ENCODE peak calls at places on chromosomes 12 and 14, in six cellular contexts. Y is heart left ventricle, S is tibial artery, E is uterus, Q is gastrocnemius medialis, V is esophagus squamous epithelium. W is an unnamed sample. For H3K4me1, the result is how much of the 10 kb centered on the place peaks cover.

GRCh38 chr12:65556676-65557424 is 267.4 kb upstream of the HMGA2 start:
- DNase-seq in Y (peak), S (peak), E (peak), Q (peak), V (peak), W (peak)

GRCh38 chr12:45339035-45339434 is 123.1 kb downstream of the ANO6 start:
- DNase-seq in Y (no peak), S (no peak), E (no peak), Q (no peak), V (no peak), W (no peak)

GRCh38 chr14:55388160-55388559 is 23.5 kb downstream of the ATG14 start:
- DNase-seq in Y (no peak), S (no peak), E (no peak), Q (no peak), V (no peak), W (no peak)

GRCh38 chr12:119476951-119477350 is 116.6 kb upstream of the TMEM233 start:
- DNase-seq in Y (no peak), S (no peak), E (no peak), Q (no peak), V (no peak), W (no peak)

GRCh38 chr14:54772451-54772881 is 130.2 kb downstream of the GCH1 start:
- DNase-seq in Y (no peak), S (no peak), E (no peak), Q (no peak), V (no peak), W (no peak)

GRCh38 chr12:80272516-80272915 is 171.5 kb upstream of the PTPRQ start:
- DNase-seq in Y (no peak), S (no peak), E (no peak), Q (no peak), V (no peak), W (no peak)

GRCh38 chr14:22485178-22485577 is 103.8 kb downstream of the DAD1 start:
- DNase-seq in Y (no peak), S (no peak), E (no peak), Q (no peak), V (no peak), W (no peak)

GRCh38 chr14:92633274-92633616 is 115.2 kb downstream of the LGMN start:
- DNase-seq in Y (no peak), S (no peak), E (no peak), Q (no peak), V (no peak), W (no peak)

GRCh38 chr12:108807996-108808725 is 49.2 kb downstream of the SSH1 start:
- DNase-seq in Y (no peak), S (peak), E (no peak), Q (no peak), V (no peak), W (no peak)

GRCh38 chr12:65695077-65695865 is 129.0 kb upstream of the HMGA2 start:
- DNase-seq in Y (peak), S (no peak), E (no peak), Q (no peak), V (no peak), W (peak)

GRCh38 chr14:104704252-104704651 is 14.8 kb downstream of the INF2 start:
- DNase-seq in Y (no peak), S (no peak), E (no peak), Q (no peak), V (no peak), W (no peak)

GRCh38 chr12:107580750-107581529 is 104.7 kb upstream of the PWP1 start:
- DNase-seq in Y (no peak), S (no peak), E (no peak), Q (no peak), V (no peak), W (no peak)

GRCh38 chr12:110739488-110739887 is 3.2 kb downstream of the PPP1CC start:
- DNase-seq in Y (no peak), S (no peak), E (no peak), Q (no peak), V (no peak), W (no peak)

GRCh38 chr12:56011509-56012090 is 9.2 kb upstream of the IKZF4 start:
- DNase-seq in Y (no peak), S (no peak), E (no peak), Q (no peak), V (no peak), W (no peak)

GRCh38 chr12:115002434-115002833 is 318.5 kb upstream of the TBX3 start:
- DNase-seq in Y (no peak), S (no peak), E (no peak), Q (no peak), V (no peak), W (no peak)

GRCh38 chr12:132460571-132460970 is 29.4 kb upstream of the FBRSL1 start:
- DNase-seq in Y (no peak), S (no peak), E (no peak), Q (no peak), V (no peak), W (no peak)

GRCh38 chr12:50505386-50505827 is 622 bp downstream of the DIP2B start:
- DNase-seq in Y (peak), S (peak), E (peak), Q (no peak), V (no peak), W (no peak)

GRCh38 chr12:47311011-47311410 is 231.3 kb upstream of the AMIGO2 start:
- DNase-seq in Y (no peak), S (no peak), E (no peak), Q (no peak), V (no peak), W (no peak)

GRCh38 chr12:106247731-106248176 is at the start of gene CKAP4:
- DNase-seq in Y (peak), S (peak), E (peak), Q (peak), V (no peak), W (no peak)

GRCh38 chr12:12892670-12893290 is 1.4 kb downstream of the GPRC5A start:
- DNase-seq in Y (no peak), S (peak), E (no peak), Q (no peak), V (no peak), W (no peak)

GRCh38 chr14:79543966-79544365 is 667.3 kb downstream of the DIO2 start:
- DNase-seq in Y (no peak), S (no peak), E (no peak), Q (no peak), V (no peak), W (no peak)

GRCh38 chr12:108004368-108004767 is 124.7 kb upstream of the WSCD2 start:
- DNase-seq in Y (no peak), S (no peak), E (no peak), Q (no peak), V (no peak), W (no peak)

GRCh38 chr14:106831322-106831720 is 1304.9 kb downstream of the TMEM121 start:
- DNase-seq in Y (no peak), S (no peak), E (no peak), Q (no peak), V (no peak), W (no peak)

GRCh38 chr14:100049220-100049619 is 16.0 kb upstream of the EVL start:
- DNase-seq in Y (no peak), S (no peak), E (peak), Q (no peak), V (no peak), W (no peak)

GRCh38 chr14:60514378-60515243 is 5.7 kb downstream of the SIX6 start:
- DNase-seq in Y (no peak), S (peak), E (no peak), Q (peak), V (no peak), W (no peak)

GRCh38 chr12:120350576-120351350 is 18.2 kb downstream of the MSI1 start:
- DNase-seq in Y (no peak), S (peak), E (no peak), Q (no peak), V (no peak), W (no peak)

GRCh38 chr14:21711360-21711961 is 37.8 kb upstream of the OR4E1 start:
- DNase-seq in Y (no peak), S (no peak), E (no peak), Q (no peak), V (no peak), W (no peak)

GRCh38 chr12:129544716-129545115 is 359.1 kb downstream of the TMEM132D start:
- DNase-seq in Y (no peak), S (no peak), E (no peak), Q (no peak), V (no peak), W (no peak)

GRCh38 chr14:24630872-24631477 is 3.0 kb downstream of the GZMB start:
- DNase-seq in Y (no peak), S (no peak), E (no peak), Q (no peak), V (no peak), W (no peak)

GRCh38 chr12:66176525-66176924 is 6.7 kb upstream of the TMBIM4 start:
- DNase-seq in Y (no peak), S (no peak), E (no peak), Q (no peak), V (no peak), W (no peak)

GRCh38 chr12:107748472-107748871 is 12.5 kb downstream of the PRDM4 start:
- DNase-seq in Y (no peak), S (no peak), E (no peak), Q (no peak), V (no peak), W (no peak)

GRCh38 chr12:125065753-125066570 is 727 bp downstream of the AACS start:
- DNase-seq in Y (no peak), S (no peak), E (no peak), Q (no peak), V (no peak), W (no peak)

GRCh38 chr12:13135336-13136178 is 32.1 kb upstream of the GSG1 start:
- DNase-seq in Y (no peak), S (peak), E (peak), Q (peak), V (no peak), W (peak)

GRCh38 chr14:104216457-104216856 is 78.1 kb downstream of the KIF26A start:
- DNase-seq in Y (no peak), S (no peak), E (no peak), Q (no peak), V (no peak), W (no peak)

GRCh38 chr12:7933255-7933726 is 2.7 kb downstream of the SLC2A3 start:
- DNase-seq in Y (peak), S (peak), E (peak), Q (peak), V (no peak), W (peak)

GRCh38 chr12:123010110-123010509 is 29.6 kb downstream of the ARL6IP4 start:
- DNase-seq in Y (no peak), S (no peak), E (no peak), Q (no peak), V (no peak), W (no peak)

GRCh38 chr14:54893151-54893760 is 9.4 kb downstream of the GCH1 start:
- DNase-seq in Y (no peak), S (no peak), E (no peak), Q (no peak), V (no peak), W (no peak)

GRCh38 chr12:40226652-40227051 is 1.9 kb downstream of the LRRK2 start:
- DNase-seq in Y (peak), S (peak), E (peak), Q (peak), V (no peak), W (peak)
- H3K4me3 ChIP-seq in Y (peak), S (peak), E (peak), Q (peak), V (peak), W (peak)

GRCh38 chr12:30626847-30627246 is 68.8 kb downstream of the IPO8 start:
- DNase-seq in Y (no peak), S (no peak), E (no peak), Q (no peak), V (no peak), W (no peak)

GRCh38 chr12:30622509-30622908 is 73.2 kb downstream of the IPO8 start:
- DNase-seq in Y (no peak), S (no peak), E (no peak), Q (no peak), V (no peak), W (no peak)

DNA sequence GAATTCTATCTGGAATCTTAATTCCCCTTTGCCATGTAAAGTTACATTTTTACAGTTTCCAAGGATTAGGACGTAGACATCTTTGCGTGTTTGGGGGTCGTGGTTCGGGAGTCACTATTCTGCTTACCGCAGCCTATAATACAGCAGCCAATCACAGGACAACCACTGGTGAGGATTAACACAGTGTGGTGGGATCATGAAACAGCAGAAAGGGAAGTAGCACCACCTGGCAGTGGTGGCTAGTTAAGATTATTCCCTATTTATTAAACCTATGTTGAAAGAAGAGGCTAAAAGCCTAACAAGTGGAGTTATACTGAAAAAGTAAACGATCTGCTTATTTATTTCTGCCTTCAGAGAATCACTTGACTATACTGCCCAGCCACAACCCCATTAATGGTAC is 71.7 kb downstream of the IPO8 start:
- DNase-seq in Y (no peak), S (no peak), E (no peak), Q (no peak), V (no peak), W (no peak)
- TF ChIP-seq CTCF in Y (no peak), S (no peak), E (no peak), Q (no peak), V (no peak), W (no peak)

GRCh38 chr12:113945174-113946173 is 20.7 kb downstream of the RBM19 start:
- DNase-seq in Y (no peak), S (no peak), E (no peak), Q (no peak), V (no peak), W (no peak)
- H3K4me1 ChIP-seq in Y (under half), S (under half), E (under half), Q (under half), V (under half), W (under half)

DNA sequence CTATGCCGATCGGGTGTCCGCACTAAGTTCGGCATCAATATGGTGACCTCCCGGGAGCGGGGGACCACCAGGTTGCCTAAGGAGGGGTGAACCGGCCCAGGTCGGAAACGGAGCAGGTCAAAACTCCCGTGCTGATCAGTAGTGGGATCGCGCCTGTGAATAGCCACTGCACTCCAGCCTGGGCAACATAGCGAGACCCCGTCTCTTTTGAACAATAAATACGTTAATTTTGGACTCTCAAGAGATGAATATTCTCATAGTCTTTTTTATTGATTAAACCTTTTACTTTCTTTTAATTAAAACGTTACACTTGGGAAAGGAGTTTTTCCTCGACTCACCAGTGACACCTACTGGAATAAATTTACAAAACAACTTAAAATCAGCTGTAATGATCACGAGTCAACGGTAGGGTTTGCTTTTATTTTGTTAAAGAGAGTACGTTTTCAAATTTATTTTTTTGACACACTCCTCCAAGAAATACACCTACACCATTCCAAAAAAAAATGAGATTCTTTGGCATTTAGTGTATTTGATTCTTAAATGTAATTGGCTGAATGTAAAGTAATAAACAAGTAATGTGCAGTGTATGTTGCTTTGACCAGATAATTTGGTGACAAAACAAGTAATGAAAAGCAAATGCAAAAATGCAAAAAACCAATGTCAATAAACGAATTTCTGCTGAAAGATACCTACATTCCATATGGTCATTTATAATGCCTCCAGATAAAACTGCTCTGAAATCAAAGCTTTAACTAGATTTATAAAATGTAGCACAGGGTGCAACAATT is 687 bp upstream of the RPS29 start:
- DNase-seq in Y (no peak), S (no peak), E (peak), Q (no peak), V (no peak), W (no peak)
- H3K4me3 ChIP-seq in Y (peak), S (peak), E (peak), Q (peak), V (peak), W (peak)

GRCh38 chr14:58149196-58149595 is 2.8 kb downstream of the ARMH4 start:
- DNase-seq in Y (no peak), S (no peak), E (no peak), Q (no peak), V (no peak), W (no peak)

GRCh38 chr14:58151264-58151700 is 731 bp downstream of the ARMH4 start:
- DNase-seq in Y (no peak), S (no peak), E (no peak), Q (no peak), V (no peak), W (no peak)

GRCh38 chr14:58152569-58152857 is 500 bp upstream of the ARMH4 start:
- DNase-seq in Y (no peak), S (no peak), E (no peak), Q (no peak), V (no peak), W (no peak)

GRCh38 chr14:58150243-58150805 is 1.7 kb downstream of the ARMH4 start:
- DNase-seq in Y (no peak), S (no peak), E (no peak), Q (no peak), V (no peak), W (no peak)

DNA sequence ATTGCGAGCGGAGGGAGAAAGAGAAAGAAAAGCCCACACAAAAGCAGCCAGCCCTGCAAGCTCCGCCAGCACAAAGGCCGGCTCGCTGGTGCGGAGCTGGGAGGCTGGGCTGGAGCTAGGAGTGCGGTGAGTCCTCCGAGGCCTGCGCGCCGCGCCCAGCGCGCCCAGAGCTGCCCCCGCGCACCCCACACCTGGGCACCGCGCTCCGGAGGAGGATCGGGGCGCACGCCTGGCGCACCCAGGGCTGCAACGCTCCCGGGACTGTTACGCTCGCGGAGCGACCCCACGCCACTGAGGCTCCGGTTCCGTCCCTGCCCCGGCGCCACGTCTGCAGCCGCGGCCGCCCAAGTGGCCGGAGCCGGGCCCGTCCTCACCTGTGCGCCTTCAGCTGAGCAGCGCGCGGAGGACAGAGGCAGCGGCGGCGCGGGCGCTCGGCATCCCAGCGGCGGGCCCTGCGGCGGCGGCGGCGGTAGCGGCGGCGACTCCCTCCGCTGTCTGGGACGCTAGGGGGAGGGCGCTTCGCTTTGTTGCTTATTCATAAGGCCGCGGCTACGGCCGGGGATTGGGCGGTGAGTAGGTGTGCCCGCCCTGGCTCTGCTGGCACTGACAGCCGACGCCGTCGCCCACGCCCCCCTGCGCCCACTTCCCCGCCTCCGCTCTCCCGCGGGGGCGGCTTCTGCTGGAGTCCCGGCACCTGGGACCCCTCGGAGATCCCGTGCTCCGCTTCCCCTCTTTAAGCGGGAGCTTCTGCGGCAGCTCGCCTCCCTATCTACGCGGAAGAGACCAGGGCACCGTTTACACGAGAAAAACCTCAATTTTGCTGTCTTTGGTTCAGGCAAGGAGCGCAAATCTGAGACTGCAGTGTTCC is at the start of gene ARMH4:
- DNase-seq in Y (peak), S (peak), E (peak), Q (peak), V (no peak), W (peak)
- TF ChIP-seq CTCF in Y (peak), S (peak), E (peak), Q (no peak), V (no peak), W (peak)

GRCh38 chr12:57240926-57241555 is 9.9 kb downstream of the STAC3 start:
- DNase-seq in Y (no peak), S (no peak), E (no peak), Q (peak), V (no peak), W (no peak)
- H3K4me1 ChIP-seq in Y (half or more), S (under half), E (under half), Q (under half), V (half or more), W (half or more)

GRCh38 chr14:77965919-77966435 is 166.1 kb downstream of the ADCK1 start:
- DNase-seq in Y (no peak), S (no peak), E (no peak), Q (no peak), V (no peak), W (no peak)
- H3K4me3 ChIP-seq in Y (peak), S (no peak), E (no peak), Q (peak), V (peak), W (peak)

W was measured in thoracic aorta.